ENCODE peak calls at places on chromosome 4, in seven cellular contexts. T is AG04450; P is CD8-positive, alpha-beta memory T cell; N is fibroblast of lung; S is esophagus muscularis mucosa; Q is brain microvascular endothelial cell; L is CD8-positive, alpha-beta T cell. Z is an unnamed sample.

GRCh38 chr4:145808021-145808650 is 128.2 kb downstream of the C4orf51 start:
- DNase-seq in S (no peak), N (peak; percentile 97), L (no peak), T (peak; percentile 81), P (no peak), Q (peak; percentile 94), Z (no peak)

GRCh38 chr4:46844325-46844917 is 64.6 kb downstream of the COX7B2 start:
- DNase-seq in S (no peak), T (peak; percentile 15), L (no peak), N (peak; percentile 62), P (peak; percentile 25), Q (peak; percentile 72), Z (peak; percentile 12)

GRCh38 chr4:24060932-24061331 is 171.1 kb upstream of the PPARGC1A start:
- DNase-seq in P (no peak), L (no peak), S (no peak), Q (no peak), N (no peak), T (no peak), Z (no peak)

GRCh38 chr4:108874806-108875205 is 112.0 kb upstream of the ETNPPL start:
- DNase-seq in Q (no peak), N (no peak), T (no peak), P (no peak), L (no peak), S (no peak), Z (no peak)

GRCh38 chr4:90780193-90780592 is 653.0 kb downstream of the CCSER1 start:
- DNase-seq in S (no peak), P (no peak), N (no peak), T (no peak), Q (no peak), L (no peak), Z (no peak)

GRCh38 chr4:114281561-114281960 is 302.1 kb upstream of the ARSJ start:
- DNase-seq in T (peak; percentile 71), P (no peak), L (no peak), N (peak; percentile 97), Q (peak; percentile 73), S (no peak), Z (no peak)

GRCh38 chr4:169620846-169621228 is 459 bp downstream of the CLCN3 start:
- DNase-seq in P (no peak), Q (peak; percentile 24), N (peak; percentile 21), T (no peak), L (no peak), S (no peak), Z (no peak)

GRCh38 chr4:71932941-71933340 is 98.9 kb upstream of the NPFFR2 start:
- DNase-seq in S (no peak), T (no peak), P (no peak), L (no peak), N (peak; percentile 71), Q (no peak), Z (no peak)

GRCh38 chr4:16032871-16033505 is 50.8 kb downstream of the PROM1 start:
- DNase-seq in P (no peak), N (peak; percentile 75), S (no peak), T (no peak), Q (no peak), L (no peak), Z (no peak)

GRCh38 chr4:114180481-114180880 is 201.0 kb upstream of the ARSJ start:
- DNase-seq in T (peak; percentile 75), Q (peak; percentile 78), N (peak; percentile 88), P (peak; percentile 27), L (peak; percentile 9), S (no peak), Z (no peak)

GRCh38 chr4:99868126-99868596 is 26.1 kb downstream of the LAMTOR3 start:
- DNase-seq in T (peak; percentile 16), P (no peak), S (no peak), L (no peak), N (peak; percentile 60), Q (peak; percentile 32), Z (no peak)

GRCh38 chr4:39235021-39235420 is 52.7 kb downstream of the WDR19 start:
- DNase-seq in P (no peak), T (no peak), L (no peak), N (no peak), Q (no peak), S (no peak), Z (no peak)

GRCh38 chr4:113292371-113293042 is 243.1 kb downstream of the ANK2 start:
- DNase-seq in N (peak; percentile 30), P (no peak), L (no peak), S (no peak), T (peak; percentile 57), Q (no peak), Z (no peak)

GRCh38 chr4:46975841-46976551 is 17.4 kb downstream of the GABRA4 start:
- DNase-seq in L (no peak), T (no peak), Q (no peak), P (no peak), S (no peak), N (no peak), Z (no peak)

GRCh38 chr4:96598465-96598864 is 758.6 kb downstream of the PDHA2 start:
- DNase-seq in T (no peak), P (no peak), N (no peak), Q (no peak), S (no peak), L (no peak), Z (no peak)

GRCh38 chr4:57342406-57342805 is 232.2 kb upstream of the IGFBP7 start:
- DNase-seq in L (no peak), P (no peak), N (peak; percentile 76), Q (peak; percentile 9), S (no peak), T (no peak), Z (no peak)

GRCh38 chr4:77179512-77179911 is 22.5 kb downstream of the CCNG2 start:
- DNase-seq in S (no peak), N (no peak), T (no peak), Q (no peak), L (no peak), P (no peak), Z (no peak)

GRCh38 chr4:2251795-2252529 is 9.9 kb downstream of the MXD4 start:
- DNase-seq in Q (no peak), S (peak; percentile 34), N (no peak), T (no peak), L (no peak), P (no peak), Z (no peak)

GRCh38 chr4:53016099-53016498 is 154.0 kb downstream of the RASL11B start:
- DNase-seq in N (no peak), P (no peak), T (no peak), Q (no peak), S (no peak), L (no peak), Z (no peak)

GRCh38 chr4:74157116-74157742 is 689 bp upstream of the MTHFD2L start:
- DNase-seq in S (no peak), N (peak; percentile 50), Q (peak; percentile 45), P (peak; percentile 5), T (no peak), L (no peak), Z (no peak)

GRCh38 chr4:169079942-169080827 is 70.1 kb upstream of the CBR4 start:
- DNase-seq in Q (peak; percentile 77), T (no peak), P (no peak), L (no peak), N (peak; percentile 84), S (no peak), Z (no peak)

GRCh38 chr4:101458914-101459313 is 111.6 kb upstream of the PPP3CA start:
- DNase-seq in P (no peak), S (no peak), L (no peak), T (no peak), Q (no peak), N (peak; percentile 11), Z (no peak)

DNA sequence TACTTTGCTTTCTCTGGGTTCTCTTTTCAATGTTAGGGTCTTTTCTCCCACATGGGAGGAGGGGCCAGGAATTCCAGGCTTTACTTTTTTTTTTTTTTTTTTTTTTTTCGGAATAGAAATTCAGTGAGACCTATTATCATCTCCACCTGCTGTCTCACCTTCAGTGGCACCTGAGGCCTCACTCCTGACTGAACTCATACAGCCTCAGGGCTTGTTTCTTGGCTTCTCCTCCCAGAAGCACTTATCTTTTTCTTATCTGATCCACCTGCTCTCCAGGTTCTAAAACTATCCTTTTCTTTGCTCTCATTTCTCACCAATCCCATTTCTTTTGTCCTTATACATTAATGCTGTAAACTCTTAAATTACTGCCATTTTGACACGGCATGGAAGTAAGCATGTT is 117.3 kb upstream of the PPP3CA start:
- DNase-seq in S (no peak), N (no peak), L (no peak), T (no peak), Q (no peak), P (no peak), Z (no peak)
- H3K27ac ChIP-seq in S (no peak overlapping the region), N (no peak overlapping the region), L (no peak overlapping the region), T (no peak overlapping the region), Q (no peak overlapping the region), P (no peak overlapping the region), Z (no peak overlapping the region)

GRCh38 chr4:971670-972500 is 1.5 kb downstream of the DGKQ start:
- DNase-seq in P (no peak), N (no peak), S (no peak), Q (no peak), L (no peak), T (no peak), Z (no peak)
- H3K4me3 ChIP-seq in P (peak overlapping the region; percentile 61), N (no peak overlapping the region), S (peak overlapping the region; percentile 91), Q (peak overlapping the region; percentile 64), L (peak overlapping the region; percentile 74), T (peak overlapping the region; percentile 70), Z (no peak overlapping the region)

DNA sequence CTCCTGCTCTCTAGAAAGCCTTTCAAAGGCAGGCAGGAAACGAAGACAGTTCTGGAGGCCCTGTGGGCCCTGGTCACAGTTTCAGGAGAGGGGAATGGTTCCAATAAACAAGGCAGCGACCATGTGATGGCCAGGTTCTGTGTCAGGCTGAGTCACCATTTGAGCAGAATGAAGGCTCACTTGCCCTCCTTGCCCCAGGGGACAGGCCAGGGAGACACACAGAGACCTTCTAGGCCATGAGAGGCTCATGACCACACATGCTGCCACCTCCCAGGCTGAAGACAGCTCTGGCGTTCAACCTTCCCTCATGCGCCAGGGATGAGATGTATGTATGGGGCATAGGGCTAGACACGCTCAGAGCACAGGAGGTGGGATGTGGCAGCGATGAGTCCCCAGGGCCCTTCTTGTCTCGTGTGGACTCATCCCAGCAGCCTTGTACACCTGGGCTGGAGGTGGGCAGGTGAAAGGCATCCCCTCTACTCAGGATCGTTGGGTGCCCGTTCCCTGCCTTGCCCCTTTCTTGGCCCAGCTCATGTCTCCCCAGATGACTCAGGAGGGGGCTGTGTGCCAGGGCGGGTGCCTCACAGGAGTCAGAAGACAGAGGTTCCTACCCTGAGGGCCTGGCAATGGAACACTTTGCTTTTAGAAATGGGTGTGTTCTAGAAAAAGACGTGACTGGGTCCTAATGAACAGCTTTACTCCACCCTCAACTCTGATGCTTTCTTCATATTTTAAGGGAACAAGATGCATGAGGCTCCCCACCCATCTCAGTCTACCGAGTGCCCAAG is 22.8 kb upstream of the TRIM2 start:
- DNase-seq in N (no peak), P (no peak), T (no peak), S (no peak), Q (no peak), L (no peak), Z (no peak)
- H3K27ac ChIP-seq in N (no peak overlapping the region), P (no peak overlapping the region), T (no peak overlapping the region), S (no peak overlapping the region), Q (no peak overlapping the region), L (no peak overlapping the region), Z (no peak overlapping the region)

DNA sequence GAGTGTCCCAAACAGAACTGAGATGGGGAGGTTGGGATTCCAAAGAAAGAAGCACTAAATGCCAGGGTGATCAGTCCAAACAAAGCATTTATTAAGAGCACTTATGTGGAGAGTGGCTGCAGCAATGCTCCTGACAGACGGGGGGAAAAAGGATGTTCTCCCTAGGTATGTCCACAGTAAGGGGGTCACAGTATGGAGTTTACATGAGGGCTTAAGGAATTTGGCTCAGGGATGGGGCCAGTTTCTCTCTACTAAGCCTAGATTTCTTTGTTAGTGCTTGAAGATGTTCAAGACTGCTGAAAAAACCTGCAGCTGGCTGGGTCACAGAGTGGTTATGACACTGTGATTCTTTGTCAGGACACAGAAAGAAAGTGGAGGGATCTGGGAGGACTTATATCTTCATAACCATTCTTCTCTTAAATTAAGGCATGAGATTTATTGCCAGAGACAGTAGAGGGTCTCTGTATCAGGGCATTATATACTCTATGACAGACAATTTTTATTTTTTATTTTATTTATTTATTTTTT is 1468.0 kb downstream of the C4orf33 start:
- DNase-seq in Q (no peak), T (no peak), L (no peak), P (no peak), N (no peak), S (no peak), Z (no peak)
- H3K4me3 ChIP-seq in Q (peak overlapping the region; percentile 47), T (peak overlapping the region; percentile 51), L (no peak overlapping the region), P (no peak overlapping the region), N (peak overlapping the region; percentile 64), S (peak overlapping the region; percentile 33), Z (no peak overlapping the region)

Z was measured in CD4-positive, alpha-beta memory T cell.